ENCODE peak calls at places on chromosomes 5 and 9, in eight cellular contexts. One of them, this sample, is unnamed.

GRCh38 chr5:15524712-15525111 is 24.7 kb downstream of the FBXL7 start:
- DNase-seq in mesendoderm: no peak
- DNase-seq in GM12865: no peak
- DNase-seq in foreskin fibroblast: no peak
- DNase-seq in hepatocyte: no peak
- DNase-seq in PC-3: no peak
- DNase-seq in uterus: no peak
- DNase-seq in GM23248: no peak
- DNase-seq in this sample: no peak

GRCh38 chr9:22392523-22392922 is 54.1 kb upstream of the DMRTA1 start:
- DNase-seq in mesendoderm: no peak
- DNase-seq in GM12865: no peak
- DNase-seq in foreskin fibroblast: no peak
- DNase-seq in hepatocyte: no peak
- DNase-seq in PC-3: no peak
- DNase-seq in uterus: no peak
- DNase-seq in GM23248: no peak
- DNase-seq in this sample: no peak

GRCh38 chr5:41822036-41822435 is 48.2 kb downstream of the OXCT1 start:
- DNase-seq in mesendoderm: no peak
- DNase-seq in GM12865: no peak
- DNase-seq in foreskin fibroblast: no peak
- DNase-seq in hepatocyte: no peak
- DNase-seq in PC-3: no peak
- DNase-seq in uterus: no peak
- DNase-seq in GM23248: no peak
- DNase-seq in this sample: no peak

GRCh38 chr9:70049236-70049635 is 5.6 kb downstream of the MAMDC2 start:
- DNase-seq in mesendoderm: no peak
- DNase-seq in GM12865: no peak
- DNase-seq in foreskin fibroblast: peak; percentile 91
- DNase-seq in hepatocyte: peak; percentile 24
- DNase-seq in PC-3: peak; percentile 55
- DNase-seq in uterus: peak; percentile 89
- DNase-seq in GM23248: peak; percentile 76
- DNase-seq in this sample: no peak

GRCh38 chr5:12214631-12215030 is 310.4 kb upstream of the CTNND2 start:
- DNase-seq in mesendoderm: no peak
- DNase-seq in GM12865: no peak
- DNase-seq in foreskin fibroblast: no peak
- DNase-seq in hepatocyte: no peak
- DNase-seq in PC-3: peak; percentile 69
- DNase-seq in uterus: no peak
- DNase-seq in GM23248: no peak
- DNase-seq in this sample: no peak

GRCh38 chr5:141822134-141822533 is 56.1 kb downstream of the PCDH1 start:
- DNase-seq in mesendoderm: no peak
- DNase-seq in GM12865: no peak
- DNase-seq in foreskin fibroblast: peak; percentile 44
- DNase-seq in hepatocyte: peak; percentile 66
- DNase-seq in PC-3: no peak
- DNase-seq in uterus: peak; percentile 69
- DNase-seq in GM23248: peak; percentile 74
- DNase-seq in this sample: no peak

GRCh38 chr5:100900142-100900795 is 2.8 kb downstream of the ST8SIA4 start:
- DNase-seq in mesendoderm: peak; percentile 82
- DNase-seq in GM12865: peak; percentile 85
- DNase-seq in foreskin fibroblast: peak; percentile 18
- DNase-seq in hepatocyte: peak; percentile 28
- DNase-seq in PC-3: peak; percentile 53
- DNase-seq in uterus: peak; percentile 21
- DNase-seq in GM23248: peak; percentile 39
- DNase-seq in this sample: peak; percentile 25

GRCh38 chr9:37974506-37975173 is 70.7 kb upstream of the SLC25A51 start:
- DNase-seq in mesendoderm: peak; percentile 40
- DNase-seq in GM12865: no peak
- DNase-seq in foreskin fibroblast: no peak
- DNase-seq in hepatocyte: peak; percentile 62
- DNase-seq in PC-3: peak; percentile 89
- DNase-seq in uterus: no peak
- DNase-seq in GM23248: peak; percentile 79
- DNase-seq in this sample: no peak

GRCh38 chr5:39440964-39441363 is 16.2 kb upstream of the DAB2 start:
- DNase-seq in mesendoderm: no peak
- DNase-seq in GM12865: no peak
- DNase-seq in foreskin fibroblast: peak; percentile 32
- DNase-seq in hepatocyte: no peak
- DNase-seq in PC-3: no peak
- DNase-seq in uterus: no peak
- DNase-seq in GM23248: peak; percentile 64
- DNase-seq in this sample: no peak

GRCh38 chr9:105502276-105502675 is 54.4 kb downstream of the FSD1L start:
- DNase-seq in mesendoderm: no peak
- DNase-seq in GM12865: no peak
- DNase-seq in foreskin fibroblast: peak; percentile 9
- DNase-seq in hepatocyte: no peak
- DNase-seq in PC-3: no peak
- DNase-seq in uterus: no peak
- DNase-seq in GM23248: no peak
- DNase-seq in this sample: no peak

GRCh38 chr9:131847665-131848354 is 107.9 kb upstream of the RAPGEF1 start:
- DNase-seq in mesendoderm: no peak
- DNase-seq in GM12865: no peak
- DNase-seq in foreskin fibroblast: no peak
- DNase-seq in hepatocyte: no peak
- DNase-seq in PC-3: no peak
- DNase-seq in uterus: no peak
- DNase-seq in GM23248: no peak
- DNase-seq in this sample: no peak

GRCh38 chr9:131848570-131849160 is 108.8 kb upstream of the RAPGEF1 start:
- DNase-seq in mesendoderm: no peak
- DNase-seq in GM12865: no peak
- DNase-seq in foreskin fibroblast: no peak
- DNase-seq in hepatocyte: no peak
- DNase-seq in PC-3: no peak
- DNase-seq in uterus: no peak
- DNase-seq in GM23248: peak; percentile 5
- DNase-seq in this sample: no peak

GRCh38 chr9:131844745-131845118 is 104.9 kb upstream of the RAPGEF1 start:
- DNase-seq in mesendoderm: no peak
- DNase-seq in GM12865: no peak
- DNase-seq in foreskin fibroblast: no peak
- DNase-seq in hepatocyte: no peak
- DNase-seq in PC-3: no peak
- DNase-seq in uterus: no peak
- DNase-seq in GM23248: no peak
- DNase-seq in this sample: no peak

GRCh38 chr9:131843989-131844744 is 104.3 kb upstream of the RAPGEF1 start:
- DNase-seq in mesendoderm: no peak
- DNase-seq in GM12865: no peak
- DNase-seq in foreskin fibroblast: no peak
- DNase-seq in hepatocyte: no peak
- DNase-seq in PC-3: no peak
- DNase-seq in uterus: no peak
- DNase-seq in GM23248: no peak
- DNase-seq in this sample: no peak

DNA sequence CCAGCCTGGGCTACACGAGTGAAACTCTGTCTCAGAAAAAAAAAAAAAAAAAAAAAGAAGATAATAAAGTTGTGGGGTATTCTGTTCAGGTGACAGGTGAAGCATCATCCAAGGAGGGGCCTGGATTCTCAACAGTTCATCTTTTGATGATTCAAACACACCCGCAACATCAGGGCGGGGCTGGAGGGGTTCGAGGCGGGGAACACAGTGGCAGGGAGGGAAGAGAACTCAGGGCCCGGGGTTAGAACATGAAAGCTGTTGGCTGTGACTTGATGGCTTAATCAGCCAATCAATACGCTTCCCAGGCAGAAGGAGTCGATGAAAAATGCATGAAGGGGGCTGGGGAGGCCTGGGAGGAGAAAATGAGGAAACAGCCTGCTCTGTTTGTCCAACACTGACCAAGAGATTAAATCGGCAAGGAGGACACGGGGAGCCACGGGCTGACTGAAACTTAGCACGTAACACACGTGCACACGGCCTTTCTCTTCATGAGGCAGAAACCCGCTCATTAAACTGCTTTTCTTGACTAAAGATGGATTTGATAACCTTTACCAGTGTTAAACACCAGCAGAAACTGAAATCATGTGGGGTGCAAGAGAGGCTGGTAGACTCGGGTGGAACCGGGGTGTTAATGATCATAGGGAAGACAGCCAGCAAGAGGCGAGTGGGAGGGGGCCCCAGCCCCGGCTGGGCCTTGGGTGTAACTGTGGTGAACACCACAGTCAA is 105.6 kb upstream of the RAPGEF1 start:
- DNase-seq in mesendoderm: no peak
- DNase-seq in GM12865: no peak
- DNase-seq in foreskin fibroblast: no peak
- DNase-seq in hepatocyte: no peak
- DNase-seq in PC-3: no peak
- DNase-seq in uterus: no peak
- DNase-seq in GM23248: no peak
- DNase-seq in this sample: no peak
- H3K4me3 ChIP-seq in mesendoderm: no peak overlapping the region
- H3K4me3 ChIP-seq in GM12865: no peak overlapping the region
- H3K4me3 ChIP-seq in foreskin fibroblast: no peak overlapping the region
- H3K4me3 ChIP-seq in hepatocyte: no peak overlapping the region
- H3K4me3 ChIP-seq in PC-3: no peak overlapping the region
- H3K4me3 ChIP-seq in uterus: no peak overlapping the region
- H3K4me3 ChIP-seq in GM23248: no peak overlapping the region
- H3K4me3 ChIP-seq in this sample: no peak overlapping the region

GRCh38 chr9:93003552-93004407 is 54.7 kb upstream of the SUSD3 start:
- DNase-seq in mesendoderm: peak; percentile 64
- DNase-seq in GM12865: peak; percentile 73
- DNase-seq in foreskin fibroblast: peak; percentile 62
- DNase-seq in hepatocyte: peak; percentile 77
- DNase-seq in PC-3: peak; percentile 72
- DNase-seq in uterus: peak; percentile 57
- DNase-seq in GM23248: peak; percentile 67
- DNase-seq in this sample: peak; percentile 57
- H3K4me3 ChIP-seq in mesendoderm: no peak overlapping the region
- H3K4me3 ChIP-seq in GM12865: no peak overlapping the region
- H3K4me3 ChIP-seq in foreskin fibroblast: no peak overlapping the region
- H3K4me3 ChIP-seq in hepatocyte: no peak overlapping the region
- H3K4me3 ChIP-seq in PC-3: peak overlapping the region; percentile 67
- H3K4me3 ChIP-seq in uterus: no peak overlapping the region
- H3K4me3 ChIP-seq in GM23248: peak overlapping the region; percentile 63
- H3K4me3 ChIP-seq in this sample: no peak overlapping the region

DNA sequence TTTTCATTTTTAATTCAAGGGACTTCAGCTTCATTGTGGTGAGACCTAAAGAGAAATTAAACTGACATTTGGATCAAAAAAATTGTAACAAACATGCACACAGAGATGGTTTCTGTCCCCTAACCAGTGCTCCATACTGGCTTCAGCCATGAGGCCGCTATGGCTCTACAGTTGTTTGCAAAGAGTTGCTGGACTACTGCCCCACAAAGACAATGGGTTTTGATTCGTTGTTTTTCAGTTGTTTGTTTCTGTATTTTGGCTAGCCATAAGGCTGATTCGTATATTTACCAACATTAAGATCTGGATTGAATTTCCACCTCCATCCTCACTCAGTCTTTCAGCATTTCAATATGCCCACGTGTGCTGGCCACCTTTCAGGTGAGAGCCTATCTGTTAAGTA is 163.7 kb upstream of the KIF2A start:
- DNase-seq in mesendoderm: no peak
- DNase-seq in GM12865: no peak
- DNase-seq in foreskin fibroblast: no peak
- DNase-seq in hepatocyte: no peak
- DNase-seq in PC-3: no peak
- DNase-seq in uterus: no peak
- DNase-seq in GM23248: no peak
- DNase-seq in this sample: no peak
- H3K4me3 ChIP-seq in mesendoderm: no peak overlapping the region
- H3K4me3 ChIP-seq in GM12865: no peak overlapping the region
- H3K4me3 ChIP-seq in foreskin fibroblast: no peak overlapping the region
- H3K4me3 ChIP-seq in hepatocyte: no peak overlapping the region
- H3K4me3 ChIP-seq in PC-3: no peak overlapping the region
- H3K4me3 ChIP-seq in uterus: no peak overlapping the region
- H3K4me3 ChIP-seq in GM23248: no peak overlapping the region
- H3K4me3 ChIP-seq in this sample: no peak overlapping the region

GRCh38 chr5:1930501-1930879 is 47.8 kb upstream of the IRX4 start:
- DNase-seq in mesendoderm: no peak
- DNase-seq in GM12865: no peak
- DNase-seq in foreskin fibroblast: no peak
- DNase-seq in hepatocyte: no peak
- DNase-seq in PC-3: no peak
- DNase-seq in uterus: no peak
- DNase-seq in GM23248: no peak
- DNase-seq in this sample: no peak
- H3K4me3 ChIP-seq in mesendoderm: no peak overlapping the region
- H3K4me3 ChIP-seq in GM12865: no peak overlapping the region
- H3K4me3 ChIP-seq in foreskin fibroblast: no peak overlapping the region
- H3K4me3 ChIP-seq in hepatocyte: peak overlapping the region; percentile 21
- H3K4me3 ChIP-seq in PC-3: no peak overlapping the region
- H3K4me3 ChIP-seq in uterus: peak overlapping the region; percentile 36
- H3K4me3 ChIP-seq in GM23248: no peak overlapping the region
- H3K4me3 ChIP-seq in this sample: no peak overlapping the region

DNA sequence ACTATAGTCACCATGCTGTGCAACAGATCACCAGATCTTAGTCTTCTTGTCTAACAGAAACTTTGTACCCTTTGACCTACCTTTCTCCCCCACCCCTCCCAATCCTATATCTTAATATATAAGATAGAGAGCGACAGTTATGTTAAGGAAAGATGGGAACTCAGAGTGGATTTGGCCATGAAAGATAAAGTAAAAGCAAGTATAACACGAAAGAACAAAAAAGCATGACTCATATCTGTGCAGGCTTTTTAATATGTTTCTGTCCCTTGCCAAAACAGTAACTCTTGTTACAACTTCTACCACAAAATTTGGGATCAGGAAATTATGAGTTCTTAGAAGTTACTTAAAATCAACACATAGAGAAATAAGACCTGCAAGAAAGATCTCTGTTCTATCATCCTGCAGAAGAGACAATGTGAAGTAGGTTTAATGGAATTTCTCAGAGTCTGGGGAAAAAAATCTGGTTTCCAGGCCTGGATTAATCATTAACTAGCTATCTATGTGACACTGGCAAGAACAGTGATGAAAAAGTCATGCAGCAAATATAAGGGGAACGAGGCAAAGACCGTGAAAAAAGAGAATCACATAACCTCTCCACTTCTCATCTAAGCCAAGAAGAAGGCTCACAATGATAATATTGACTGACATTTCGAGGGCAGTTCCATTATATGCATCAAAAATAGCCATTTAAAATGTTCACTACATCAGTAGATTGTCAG is 18.6 kb downstream of the BAAT start:
- DNase-seq in mesendoderm: no peak
- DNase-seq in GM12865: no peak
- DNase-seq in foreskin fibroblast: no peak
- DNase-seq in hepatocyte: peak; percentile 24
- DNase-seq in PC-3: no peak
- DNase-seq in uterus: no peak
- DNase-seq in GM23248: peak; percentile 68
- DNase-seq in this sample: no peak
- H3K4me3 ChIP-seq in mesendoderm: no peak overlapping the region
- H3K4me3 ChIP-seq in GM12865: no peak overlapping the region
- H3K4me3 ChIP-seq in foreskin fibroblast: no peak overlapping the region
- H3K4me3 ChIP-seq in hepatocyte: no peak overlapping the region
- H3K4me3 ChIP-seq in PC-3: no peak overlapping the region
- H3K4me3 ChIP-seq in uterus: no peak overlapping the region
- H3K4me3 ChIP-seq in GM23248: peak overlapping the region; percentile 0
- H3K4me3 ChIP-seq in this sample: no peak overlapping the region